ENCODE peak calls at places on chromosomes 11 and 22, in five cellular contexts. One of them, this sample, is unnamed.

GRCh38 chr22:46726066-46726985 is 11.7 kb downstream of the CERK start:
- DNase-seq in NCI-H510A treated with DMSO at 0.1 percent for 48 hours: no peak
- DNase-seq in activated effector memory CD4-positive, alpha-beta T cell treated with anti-CD3 and anti-CD28 coated beads, Interleukin-2, amount 50 U/mL, for 16 hours: no peak
- DNase-seq in brain microvascular endothelial cell: no peak
- DNase-seq in CD8-positive, alpha-beta memory T cell: no peak
- DNase-seq in this sample: no peak

GRCh38 chr22:46602025-46602424 is 18.2 kb upstream of the GRAMD4 start:
- DNase-seq in NCI-H510A treated with DMSO at 0.1 percent for 48 hours: no peak
- DNase-seq in activated effector memory CD4-positive, alpha-beta T cell treated with anti-CD3 and anti-CD28 coated beads, Interleukin-2, amount 50 U/mL, for 16 hours: no peak
- DNase-seq in brain microvascular endothelial cell: no peak
- DNase-seq in CD8-positive, alpha-beta memory T cell: no peak
- DNase-seq in this sample: no peak

GRCh38 chr22:36223504-36223903 is 15.8 kb downstream of the APOL2 start:
- DNase-seq in NCI-H510A treated with DMSO at 0.1 percent for 48 hours: no peak
- DNase-seq in activated effector memory CD4-positive, alpha-beta T cell treated with anti-CD3 and anti-CD28 coated beads, Interleukin-2, amount 50 U/mL, for 16 hours: peak; percentile 49
- DNase-seq in brain microvascular endothelial cell: no peak
- DNase-seq in CD8-positive, alpha-beta memory T cell: no peak
- DNase-seq in this sample: no peak

GRCh38 chr22:31738566-31738965 is 11.4 kb downstream of the PRR14L start:
- DNase-seq in NCI-H510A treated with DMSO at 0.1 percent for 48 hours: no peak
- DNase-seq in activated effector memory CD4-positive, alpha-beta T cell treated with anti-CD3 and anti-CD28 coated beads, Interleukin-2, amount 50 U/mL, for 16 hours: no peak
- DNase-seq in brain microvascular endothelial cell: no peak
- DNase-seq in CD8-positive, alpha-beta memory T cell: no peak
- DNase-seq in this sample: no peak

GRCh38 chr11:9639985-9640384 is 23.9 kb upstream of the SWAP70 start:
- DNase-seq in NCI-H510A treated with DMSO at 0.1 percent for 48 hours: no peak
- DNase-seq in activated effector memory CD4-positive, alpha-beta T cell treated with anti-CD3 and anti-CD28 coated beads, Interleukin-2, amount 50 U/mL, for 16 hours: no peak
- DNase-seq in brain microvascular endothelial cell: no peak
- DNase-seq in CD8-positive, alpha-beta memory T cell: no peak
- DNase-seq in this sample: no peak

GRCh38 chr11:17328856-17329490 is 22.6 kb upstream of the NCR3LG1 start:
- DNase-seq in NCI-H510A treated with DMSO at 0.1 percent for 48 hours: no peak
- DNase-seq in activated effector memory CD4-positive, alpha-beta T cell treated with anti-CD3 and anti-CD28 coated beads, Interleukin-2, amount 50 U/mL, for 16 hours: no peak
- DNase-seq in brain microvascular endothelial cell: no peak
- DNase-seq in CD8-positive, alpha-beta memory T cell: no peak
- DNase-seq in this sample: no peak

GRCh38 chr11:47891886-47892285 is 43.7 kb upstream of the NUP160 start:
- DNase-seq in NCI-H510A treated with DMSO at 0.1 percent for 48 hours: no peak
- DNase-seq in activated effector memory CD4-positive, alpha-beta T cell treated with anti-CD3 and anti-CD28 coated beads, Interleukin-2, amount 50 U/mL, for 16 hours: no peak
- DNase-seq in brain microvascular endothelial cell: no peak
- DNase-seq in CD8-positive, alpha-beta memory T cell: no peak
- DNase-seq in this sample: no peak

GRCh38 chr11:20112291-20113146 is 47.8 kb downstream of the DBX1 start:
- DNase-seq in NCI-H510A treated with DMSO at 0.1 percent for 48 hours: no peak
- DNase-seq in activated effector memory CD4-positive, alpha-beta T cell treated with anti-CD3 and anti-CD28 coated beads, Interleukin-2, amount 50 U/mL, for 16 hours: no peak
- DNase-seq in brain microvascular endothelial cell: peak; percentile 92
- DNase-seq in CD8-positive, alpha-beta memory T cell: no peak
- DNase-seq in this sample: no peak

GRCh38 chr22:19962909-19963806 is 21.5 kb upstream of the TXNRD2 start:
- DNase-seq in NCI-H510A treated with DMSO at 0.1 percent for 48 hours: peak; percentile 53
- DNase-seq in activated effector memory CD4-positive, alpha-beta T cell treated with anti-CD3 and anti-CD28 coated beads, Interleukin-2, amount 50 U/mL, for 16 hours: no peak
- DNase-seq in brain microvascular endothelial cell: peak; percentile 44
- DNase-seq in CD8-positive, alpha-beta memory T cell: no peak
- DNase-seq in this sample: no peak

GRCh38 chr11:28100665-28101064 is 7.3 kb downstream of the KIF18A start:
- DNase-seq in NCI-H510A treated with DMSO at 0.1 percent for 48 hours: no peak
- DNase-seq in activated effector memory CD4-positive, alpha-beta T cell treated with anti-CD3 and anti-CD28 coated beads, Interleukin-2, amount 50 U/mL, for 16 hours: no peak
- DNase-seq in brain microvascular endothelial cell: no peak
- DNase-seq in CD8-positive, alpha-beta memory T cell: no peak
- DNase-seq in this sample: no peak

GRCh38 chr11:122114976-122115375 is 1.0 kb downstream of the BLID start:
- DNase-seq in NCI-H510A treated with DMSO at 0.1 percent for 48 hours: no peak
- DNase-seq in activated effector memory CD4-positive, alpha-beta T cell treated with anti-CD3 and anti-CD28 coated beads, Interleukin-2, amount 50 U/mL, for 16 hours: no peak
- DNase-seq in brain microvascular endothelial cell: no peak
- DNase-seq in CD8-positive, alpha-beta memory T cell: no peak
- DNase-seq in this sample: no peak

GRCh38 chr11:44760917-44761545 is 34.3 kb downstream of the TSPAN18 start:
- DNase-seq in NCI-H510A treated with DMSO at 0.1 percent for 48 hours: no peak
- DNase-seq in activated effector memory CD4-positive, alpha-beta T cell treated with anti-CD3 and anti-CD28 coated beads, Interleukin-2, amount 50 U/mL, for 16 hours: no peak
- DNase-seq in brain microvascular endothelial cell: peak; percentile 92
- DNase-seq in CD8-positive, alpha-beta memory T cell: no peak
- DNase-seq in this sample: no peak

GRCh38 chr11:62851807-62852522 is 12.6 kb upstream of the WDR74 start:
- DNase-seq in NCI-H510A treated with DMSO at 0.1 percent for 48 hours: no peak
- DNase-seq in activated effector memory CD4-positive, alpha-beta T cell treated with anti-CD3 and anti-CD28 coated beads, Interleukin-2, amount 50 U/mL, for 16 hours: no peak
- DNase-seq in brain microvascular endothelial cell: no peak
- DNase-seq in CD8-positive, alpha-beta memory T cell: no peak
- DNase-seq in this sample: no peak

GRCh38 chr11:112655386-112655785 is 305.8 kb upstream of the NCAM1 start:
- DNase-seq in NCI-H510A treated with DMSO at 0.1 percent for 48 hours: no peak
- DNase-seq in activated effector memory CD4-positive, alpha-beta T cell treated with anti-CD3 and anti-CD28 coated beads, Interleukin-2, amount 50 U/mL, for 16 hours: no peak
- DNase-seq in brain microvascular endothelial cell: peak; percentile 18
- DNase-seq in CD8-positive, alpha-beta memory T cell: no peak
- DNase-seq in this sample: no peak

GRCh38 chr22:49169074-49169744 is 658.5 kb downstream of the BRD1 start:
- DNase-seq in NCI-H510A treated with DMSO at 0.1 percent for 48 hours: no peak
- DNase-seq in activated effector memory CD4-positive, alpha-beta T cell treated with anti-CD3 and anti-CD28 coated beads, Interleukin-2, amount 50 U/mL, for 16 hours: no peak
- DNase-seq in brain microvascular endothelial cell: no peak
- DNase-seq in CD8-positive, alpha-beta memory T cell: no peak
- DNase-seq in this sample: no peak

GRCh38 chr11:132623496-132623895 is 908.8 kb downstream of the OPCML start:
- DNase-seq in NCI-H510A treated with DMSO at 0.1 percent for 48 hours: no peak
- DNase-seq in activated effector memory CD4-positive, alpha-beta T cell treated with anti-CD3 and anti-CD28 coated beads, Interleukin-2, amount 50 U/mL, for 16 hours: no peak
- DNase-seq in brain microvascular endothelial cell: no peak
- DNase-seq in CD8-positive, alpha-beta memory T cell: no peak
- DNase-seq in this sample: no peak

GRCh38 chr11:95100856-95101507 is 11.3 kb downstream of the ENDOD1 start:
- DNase-seq in NCI-H510A treated with DMSO at 0.1 percent for 48 hours: no peak
- DNase-seq in activated effector memory CD4-positive, alpha-beta T cell treated with anti-CD3 and anti-CD28 coated beads, Interleukin-2, amount 50 U/mL, for 16 hours: no peak
- DNase-seq in brain microvascular endothelial cell: no peak
- DNase-seq in CD8-positive, alpha-beta memory T cell: no peak
- DNase-seq in this sample: no peak

GRCh38 chr11:78138694-78139421 is 568 bp downstream of the ALG8 start:
- DNase-seq in NCI-H510A treated with DMSO at 0.1 percent for 48 hours: peak; percentile 68
- DNase-seq in activated effector memory CD4-positive, alpha-beta T cell treated with anti-CD3 and anti-CD28 coated beads, Interleukin-2, amount 50 U/mL, for 16 hours: peak; percentile 76
- DNase-seq in brain microvascular endothelial cell: peak; percentile 28
- DNase-seq in CD8-positive, alpha-beta memory T cell: no peak
- DNase-seq in this sample: peak; percentile 9

GRCh38 chr22:29043906-29044575 is 17.6 kb downstream of the C22orf31 start:
- DNase-seq in NCI-H510A treated with DMSO at 0.1 percent for 48 hours: no peak
- DNase-seq in activated effector memory CD4-positive, alpha-beta T cell treated with anti-CD3 and anti-CD28 coated beads, Interleukin-2, amount 50 U/mL, for 16 hours: no peak
- DNase-seq in brain microvascular endothelial cell: peak; percentile 11
- DNase-seq in CD8-positive, alpha-beta memory T cell: no peak
- DNase-seq in this sample: no peak

GRCh38 chr11:97414801-97415200 is 1025.0 kb downstream of the JRKL start:
- DNase-seq in NCI-H510A treated with DMSO at 0.1 percent for 48 hours: no peak
- DNase-seq in activated effector memory CD4-positive, alpha-beta T cell treated with anti-CD3 and anti-CD28 coated beads, Interleukin-2, amount 50 U/mL, for 16 hours: no peak
- DNase-seq in brain microvascular endothelial cell: peak; percentile 2
- DNase-seq in CD8-positive, alpha-beta memory T cell: no peak
- DNase-seq in this sample: no peak

GRCh38 chr11:108666373-108666772 is 1.5 kb downstream of the DDX10 start:
- DNase-seq in NCI-H510A treated with DMSO at 0.1 percent for 48 hours: no peak
- DNase-seq in activated effector memory CD4-positive, alpha-beta T cell treated with anti-CD3 and anti-CD28 coated beads, Interleukin-2, amount 50 U/mL, for 16 hours: no peak
- DNase-seq in brain microvascular endothelial cell: no peak
- DNase-seq in CD8-positive, alpha-beta memory T cell: no peak
- DNase-seq in this sample: no peak

GRCh38 chr22:37817705-37818311 is 5.4 kb upstream of the GALR3 start:
- DNase-seq in NCI-H510A treated with DMSO at 0.1 percent for 48 hours: peak; percentile 73
- DNase-seq in activated effector memory CD4-positive, alpha-beta T cell treated with anti-CD3 and anti-CD28 coated beads, Interleukin-2, amount 50 U/mL, for 16 hours: peak; percentile 93
- DNase-seq in brain microvascular endothelial cell: peak; percentile 72
- DNase-seq in CD8-positive, alpha-beta memory T cell: peak; percentile 78
- DNase-seq in this sample: peak; percentile 62

GRCh38 chr11:8361664-8362210 is 98.1 kb upstream of the LMO1 start:
- DNase-seq in NCI-H510A treated with DMSO at 0.1 percent for 48 hours: no peak
- DNase-seq in activated effector memory CD4-positive, alpha-beta T cell treated with anti-CD3 and anti-CD28 coated beads, Interleukin-2, amount 50 U/mL, for 16 hours: peak; percentile 48
- DNase-seq in brain microvascular endothelial cell: no peak
- DNase-seq in CD8-positive, alpha-beta memory T cell: no peak
- DNase-seq in this sample: no peak

GRCh38 chr22:30513462-30513861 is 8.0 kb upstream of the SEC14L4 start:
- DNase-seq in NCI-H510A treated with DMSO at 0.1 percent for 48 hours: no peak
- DNase-seq in activated effector memory CD4-positive, alpha-beta T cell treated with anti-CD3 and anti-CD28 coated beads, Interleukin-2, amount 50 U/mL, for 16 hours: no peak
- DNase-seq in brain microvascular endothelial cell: no peak
- DNase-seq in CD8-positive, alpha-beta memory T cell: no peak
- DNase-seq in this sample: no peak

GRCh38 chr11:59801160-59801706 is 9.3 kb downstream of the MRPL16 start:
- DNase-seq in NCI-H510A treated with DMSO at 0.1 percent for 48 hours: no peak
- DNase-seq in activated effector memory CD4-positive, alpha-beta T cell treated with anti-CD3 and anti-CD28 coated beads, Interleukin-2, amount 50 U/mL, for 16 hours: no peak
- DNase-seq in brain microvascular endothelial cell: no peak
- DNase-seq in CD8-positive, alpha-beta memory T cell: no peak
- DNase-seq in this sample: no peak

GRCh38 chr11:74731301-74732094 is at the start of gene CHRDL2:
- DNase-seq in NCI-H510A treated with DMSO at 0.1 percent for 48 hours: no peak
- DNase-seq in activated effector memory CD4-positive, alpha-beta T cell treated with anti-CD3 and anti-CD28 coated beads, Interleukin-2, amount 50 U/mL, for 16 hours: no peak
- DNase-seq in brain microvascular endothelial cell: no peak
- DNase-seq in CD8-positive, alpha-beta memory T cell: no peak
- DNase-seq in this sample: no peak

GRCh38 chr11:92008249-92008648 is 216.4 kb upstream of the FAT3 start:
- DNase-seq in NCI-H510A treated with DMSO at 0.1 percent for 48 hours: no peak
- DNase-seq in activated effector memory CD4-positive, alpha-beta T cell treated with anti-CD3 and anti-CD28 coated beads, Interleukin-2, amount 50 U/mL, for 16 hours: no peak
- DNase-seq in brain microvascular endothelial cell: no peak
- DNase-seq in CD8-positive, alpha-beta memory T cell: no peak
- DNase-seq in this sample: no peak

GRCh38 chr11:64878223-64878493 is 263 bp downstream of the EHD1 start:
- DNase-seq in NCI-H510A treated with DMSO at 0.1 percent for 48 hours: no peak
- DNase-seq in activated effector memory CD4-positive, alpha-beta T cell treated with anti-CD3 and anti-CD28 coated beads, Interleukin-2, amount 50 U/mL, for 16 hours: no peak
- DNase-seq in brain microvascular endothelial cell: peak; percentile 29
- DNase-seq in CD8-positive, alpha-beta memory T cell: no peak
- DNase-seq in this sample: no peak

GRCh38 chr22:36373258-36373579 is 14.5 kb downstream of the MYH9 start:
- DNase-seq in NCI-H510A treated with DMSO at 0.1 percent for 48 hours: peak; percentile 68
- DNase-seq in activated effector memory CD4-positive, alpha-beta T cell treated with anti-CD3 and anti-CD28 coated beads, Interleukin-2, amount 50 U/mL, for 16 hours: peak; percentile 64
- DNase-seq in brain microvascular endothelial cell: no peak
- DNase-seq in CD8-positive, alpha-beta memory T cell: no peak
- DNase-seq in this sample: no peak

GRCh38 chr11:19676508-19677379 is 35.9 kb upstream of the NAV2 start:
- DNase-seq in NCI-H510A treated with DMSO at 0.1 percent for 48 hours: no peak
- DNase-seq in activated effector memory CD4-positive, alpha-beta T cell treated with anti-CD3 and anti-CD28 coated beads, Interleukin-2, amount 50 U/mL, for 16 hours: no peak
- DNase-seq in brain microvascular endothelial cell: peak; percentile 25
- DNase-seq in CD8-positive, alpha-beta memory T cell: no peak
- DNase-seq in this sample: no peak

GRCh38 chr11:99370557-99371200 is 349.9 kb downstream of the CNTN5 start:
- DNase-seq in NCI-H510A treated with DMSO at 0.1 percent for 48 hours: no peak
- DNase-seq in activated effector memory CD4-positive, alpha-beta T cell treated with anti-CD3 and anti-CD28 coated beads, Interleukin-2, amount 50 U/mL, for 16 hours: no peak
- DNase-seq in brain microvascular endothelial cell: peak; percentile 70
- DNase-seq in CD8-positive, alpha-beta memory T cell: no peak
- DNase-seq in this sample: no peak

GRCh38 chr22:50148991-50149721 is 21.4 kb upstream of the PANX2 start:
- DNase-seq in NCI-H510A treated with DMSO at 0.1 percent for 48 hours: peak; percentile 73
- DNase-seq in activated effector memory CD4-positive, alpha-beta T cell treated with anti-CD3 and anti-CD28 coated beads, Interleukin-2, amount 50 U/mL, for 16 hours: peak; percentile 88
- DNase-seq in brain microvascular endothelial cell: peak; percentile 33
- DNase-seq in CD8-positive, alpha-beta memory T cell: peak; percentile 66
- DNase-seq in this sample: peak; percentile 60

GRCh38 chr11:80261776-80262175 is 820.9 kb upstream of the TENM4 start:
- DNase-seq in NCI-H510A treated with DMSO at 0.1 percent for 48 hours: no peak
- DNase-seq in activated effector memory CD4-positive, alpha-beta T cell treated with anti-CD3 and anti-CD28 coated beads, Interleukin-2, amount 50 U/mL, for 16 hours: no peak
- DNase-seq in brain microvascular endothelial cell: no peak
- DNase-seq in CD8-positive, alpha-beta memory T cell: no peak
- DNase-seq in this sample: no peak

GRCh38 chr11:95442531-95443050 is 211.6 kb upstream of the SESN3 start:
- DNase-seq in NCI-H510A treated with DMSO at 0.1 percent for 48 hours: no peak
- DNase-seq in activated effector memory CD4-positive, alpha-beta T cell treated with anti-CD3 and anti-CD28 coated beads, Interleukin-2, amount 50 U/mL, for 16 hours: no peak
- DNase-seq in brain microvascular endothelial cell: no peak
- DNase-seq in CD8-positive, alpha-beta memory T cell: no peak
- DNase-seq in this sample: no peak

GRCh38 chr22:43155789-43156188 is 4.4 kb downstream of the TSPO start:
- DNase-seq in NCI-H510A treated with DMSO at 0.1 percent for 48 hours: no peak
- DNase-seq in activated effector memory CD4-positive, alpha-beta T cell treated with anti-CD3 and anti-CD28 coated beads, Interleukin-2, amount 50 U/mL, for 16 hours: no peak
- DNase-seq in brain microvascular endothelial cell: no peak
- DNase-seq in CD8-positive, alpha-beta memory T cell: no peak
- DNase-seq in this sample: no peak

GRCh38 chr22:25998118-25998775 is 171.0 kb upstream of the SEZ6L start:
- DNase-seq in NCI-H510A treated with DMSO at 0.1 percent for 48 hours: no peak
- DNase-seq in activated effector memory CD4-positive, alpha-beta T cell treated with anti-CD3 and anti-CD28 coated beads, Interleukin-2, amount 50 U/mL, for 16 hours: no peak
- DNase-seq in brain microvascular endothelial cell: no peak
- DNase-seq in CD8-positive, alpha-beta memory T cell: no peak
- DNase-seq in this sample: no peak